ENCODE peak calls at places on chromosomes 3 and 15, in eight cellular contexts. K is iPS-NIHi11; H is Panc1; G is activated CD4-positive, alpha-beta T cell treated with anti-CD3 and anti-CD28 coated beads, Interleukin-2, amount 10 ng/mL, durations not matched to agents 7 days and 5 days; C is NCI-H748 treated with DMSO at 0.1 percent for 48 hours; V is GM12892; A is NCI-H1105 treated with DMSO at 0.1 percent for 48 hours; P is GM12865. W is an unnamed sample.

GRCh38 chr15:80216911-80217310 is 35.1 kb downstream of the CTXND1 start:
- DNase-seq in H (no peak), C (no peak), P (no peak), V (no peak), G (no peak), K (no peak), A (no peak), W (no peak)

GRCh38 chr3:190261740-190262139 is 60.5 kb downstream of the CLDN1 start:
- DNase-seq in K (no peak), A (no peak), P (no peak), G (no peak), V (no peak), H (no peak), C (no peak), W (no peak)

GRCh38 chr3:184405075-184406060 is 25.5 kb downstream of the CHRD start:
- DNase-seq in H (no peak), K (no peak), A (no peak), G (no peak), C (no peak), V (no peak), P (no peak), W (no peak)

GRCh38 chr3:134002326-134002725 is 27.4 kb downstream of the SLCO2A1 start:
- DNase-seq in K (no peak), C (no peak), A (no peak), V (no peak), P (no peak), G (no peak), H (no peak), W (no peak)

GRCh38 chr3:61616586-61616985 is 55.2 kb downstream of the PTPRG start:
- DNase-seq in P (no peak), K (no peak), V (no peak), H (no peak), C (no peak), G (no peak), A (no peak), W (no peak)

GRCh38 chr3:73786346-73786807 is 161.6 kb upstream of the PDZRN3 start:
- DNase-seq in C (no peak), K (no peak), H (peak; percentile 15), A (no peak), V (no peak), P (no peak), G (no peak), W (no peak)

GRCh38 chr15:74778599-74778970 is 3.3 kb upstream of the CSK start:
- DNase-seq in G (no peak), V (no peak), K (no peak), P (no peak), C (no peak), A (no peak), H (no peak), W (no peak)

GRCh38 chr15:92029104-92029466 is 175.6 kb downstream of the SLCO3A1 start:
- DNase-seq in A (no peak), P (no peak), C (no peak), K (no peak), H (no peak), G (no peak), V (no peak), W (no peak)

GRCh38 chr3:42666577-42666998 is 13.1 kb downstream of the ZBTB47 start:
- DNase-seq in G (no peak), C (no peak), P (no peak), K (no peak), A (no peak), H (no peak), V (no peak), W (no peak)

GRCh38 chr15:73897441-73898261 is 24.3 kb downstream of the TBC1D21 start:
- DNase-seq in K (peak; percentile 96), C (no peak), G (peak; percentile 75), H (no peak), V (peak; percentile 86), P (peak; percentile 67), A (no peak), W (peak; percentile 26)

GRCh38 chr15:80480171-80480811 is 76.1 kb downstream of the ARNT2 start:
- DNase-seq in P (no peak), C (no peak), G (no peak), A (no peak), H (no peak), K (peak; percentile 52), V (no peak), W (no peak)

GRCh38 chr15:65985387-65985786 is 116.1 kb downstream of the RAB11A start:
- DNase-seq in G (no peak), K (no peak), H (no peak), V (no peak), C (no peak), A (no peak), P (no peak), W (no peak)

GRCh38 chr3:110774496-110775265 is 296.9 kb upstream of the NECTIN3 start:
- DNase-seq in K (no peak), V (no peak), A (no peak), G (no peak), P (no peak), H (no peak), C (no peak), W (no peak)

GRCh38 chr3:97278506-97278905 is 464.1 kb downstream of the EPHA6 start:
- DNase-seq in C (no peak), P (no peak), K (no peak), A (no peak), H (no peak), V (no peak), G (no peak), W (no peak)

GRCh38 chr15:48063411-48063985 is 57.3 kb upstream of the SLC24A5 start:
- DNase-seq in H (no peak), G (no peak), C (no peak), A (no peak), P (no peak), V (no peak), K (no peak), W (no peak)

GRCh38 chr3:99665017-99665416 is 26.6 kb downstream of the COL8A1 start:
- DNase-seq in H (no peak), G (no peak), P (no peak), A (no peak), K (no peak), C (no peak), V (no peak), W (no peak)

GRCh38 chr3:37952564-37952963 is 38.0 kb upstream of the VILL start:
- DNase-seq in P (no peak), V (no peak), K (no peak), G (no peak), A (no peak), C (no peak), H (no peak), W (no peak)

GRCh38 chr15:88649286-88649733 is 10.5 kb downstream of the ISG20 start:
- DNase-seq in V (no peak), C (no peak), H (no peak), P (peak; percentile 32), G (peak; percentile 72), A (no peak), K (no peak), W (no peak)

GRCh38 chr3:14803981-14804834 is 14.6 kb upstream of the FGD5 start:
- DNase-seq in V (no peak), G (no peak), K (no peak), C (no peak), H (no peak), A (no peak), P (no peak), W (peak; percentile 24)

GRCh38 chr15:94723801-94724200 is 492.4 kb downstream of the MCTP2 start:
- DNase-seq in G (no peak), C (no peak), V (no peak), A (peak; percentile 8), H (no peak), K (no peak), P (no peak), W (no peak)

GRCh38 chr3:126781889-126782491 is 78.0 kb downstream of the CHCHD6 start:
- DNase-seq in V (no peak), G (no peak), A (no peak), P (no peak), H (no peak), C (no peak), K (no peak), W (no peak)

GRCh38 chr3:98754483-98754882 is 8.7 kb upstream of the ST3GAL6 start:
- DNase-seq in G (no peak), P (no peak), A (no peak), H (no peak), C (no peak), K (no peak), V (no peak), W (no peak)

GRCh38 chr3:38117163-38117716 is 19.7 kb downstream of the ACAA1 start:
- DNase-seq in P (no peak), H (no peak), A (no peak), C (no peak), G (no peak), V (no peak), K (no peak), W (no peak)

W was measured in LoVo.